ENCODE peak calls at places on chromosomes 5 and 9, in eight cellular contexts. One of them, this sample, is unnamed.

GRCh38 chr5:53091304-53091703 is 18.3 kb downstream of the MOCS2 start:
- DNase-seq in GM06990: no peak
- DNase-seq in HCEC 1CT: peak; percentile 62
- DNase-seq in AML-193: no peak
- DNase-seq in NCI-H774: no peak
- DNase-seq in body of pancreas: no peak
- DNase-seq in foreskin keratinocyte: no peak
- DNase-seq in type B pancreatic cell: no peak
- DNase-seq in this sample: no peak

GRCh38 chr5:40442346-40442745 is 237.4 kb upstream of the PTGER4 start:
- DNase-seq in GM06990: no peak
- DNase-seq in HCEC 1CT: peak; percentile 15
- DNase-seq in AML-193: peak; percentile 67
- DNase-seq in NCI-H774: no peak
- DNase-seq in body of pancreas: no peak
- DNase-seq in foreskin keratinocyte: no peak
- DNase-seq in type B pancreatic cell: no peak
- DNase-seq in this sample: no peak

GRCh38 chr9:106885451-106885850 is 22.5 kb downstream of the ZNF462 start:
- DNase-seq in GM06990: no peak
- DNase-seq in HCEC 1CT: peak; percentile 96
- DNase-seq in AML-193: no peak
- DNase-seq in NCI-H774: no peak
- DNase-seq in body of pancreas: no peak
- DNase-seq in foreskin keratinocyte: peak; percentile 80
- DNase-seq in type B pancreatic cell: no peak
- DNase-seq in this sample: no peak

GRCh38 chr5:122702524-122702875 is 72.4 kb upstream of the SNX2 start:
- DNase-seq in GM06990: peak; percentile 32
- DNase-seq in HCEC 1CT: no peak
- DNase-seq in AML-193: no peak
- DNase-seq in NCI-H774: no peak
- DNase-seq in body of pancreas: no peak
- DNase-seq in foreskin keratinocyte: no peak
- DNase-seq in type B pancreatic cell: no peak
- DNase-seq in this sample: no peak

GRCh38 chr5:55994502-55994997 is at the start of gene IL6ST:
- DNase-seq in GM06990: no peak
- DNase-seq in HCEC 1CT: peak; percentile 75
- DNase-seq in AML-193: no peak
- DNase-seq in NCI-H774: no peak
- DNase-seq in body of pancreas: peak; percentile 76
- DNase-seq in foreskin keratinocyte: peak; percentile 66
- DNase-seq in type B pancreatic cell: no peak
- DNase-seq in this sample: no peak

GRCh38 chr9:128405077-128405779 is 15.4 kb upstream of the CERCAM start:
- DNase-seq in GM06990: no peak
- DNase-seq in HCEC 1CT: no peak
- DNase-seq in AML-193: no peak
- DNase-seq in NCI-H774: no peak
- DNase-seq in body of pancreas: no peak
- DNase-seq in foreskin keratinocyte: no peak
- DNase-seq in type B pancreatic cell: peak; percentile 62
- DNase-seq in this sample: no peak

GRCh38 chr5:73815631-73816030 is 189.6 kb downstream of the ARHGEF28 start:
- DNase-seq in GM06990: no peak
- DNase-seq in HCEC 1CT: peak; percentile 73
- DNase-seq in AML-193: no peak
- DNase-seq in NCI-H774: no peak
- DNase-seq in body of pancreas: no peak
- DNase-seq in foreskin keratinocyte: peak; percentile 72
- DNase-seq in type B pancreatic cell: no peak
- DNase-seq in this sample: no peak

GRCh38 chr5:160233847-160234246 is 4.5 kb downstream of the FABP6 start:
- DNase-seq in GM06990: no peak
- DNase-seq in HCEC 1CT: no peak
- DNase-seq in AML-193: no peak
- DNase-seq in NCI-H774: no peak
- DNase-seq in body of pancreas: no peak
- DNase-seq in foreskin keratinocyte: no peak
- DNase-seq in type B pancreatic cell: no peak
- DNase-seq in this sample: no peak

GRCh38 chr9:21402387-21403247 is 6.3 kb upstream of the IFNA8 start:
- DNase-seq in GM06990: peak; percentile 13
- DNase-seq in HCEC 1CT: no peak
- DNase-seq in AML-193: no peak
- DNase-seq in NCI-H774: no peak
- DNase-seq in body of pancreas: no peak
- DNase-seq in foreskin keratinocyte: no peak
- DNase-seq in type B pancreatic cell: no peak
- DNase-seq in this sample: no peak

GRCh38 chr9:85536076-85536475 is 205.7 kb downstream of the AGTPBP1 start:
- DNase-seq in GM06990: no peak
- DNase-seq in HCEC 1CT: peak; percentile 53
- DNase-seq in AML-193: no peak
- DNase-seq in NCI-H774: no peak
- DNase-seq in body of pancreas: no peak
- DNase-seq in foreskin keratinocyte: peak; percentile 38
- DNase-seq in type B pancreatic cell: no peak
- DNase-seq in this sample: no peak

GRCh38 chr9:77016111-77016525 is 3.3 kb upstream of the FOXB2 start:
- DNase-seq in GM06990: no peak
- DNase-seq in HCEC 1CT: no peak
- DNase-seq in AML-193: no peak
- DNase-seq in NCI-H774: no peak
- DNase-seq in body of pancreas: no peak
- DNase-seq in foreskin keratinocyte: no peak
- DNase-seq in type B pancreatic cell: no peak
- DNase-seq in this sample: no peak

GRCh38 chr5:97078958-97079357 is 63.5 kb downstream of the LIX1 start:
- DNase-seq in GM06990: no peak
- DNase-seq in HCEC 1CT: peak; percentile 5
- DNase-seq in AML-193: peak; percentile 44
- DNase-seq in NCI-H774: no peak
- DNase-seq in body of pancreas: no peak
- DNase-seq in foreskin keratinocyte: no peak
- DNase-seq in type B pancreatic cell: no peak
- DNase-seq in this sample: no peak

GRCh38 chr5:83590966-83591365 is 119.4 kb downstream of the VCAN start:
- DNase-seq in GM06990: no peak
- DNase-seq in HCEC 1CT: no peak
- DNase-seq in AML-193: no peak
- DNase-seq in NCI-H774: peak; percentile 39
- DNase-seq in body of pancreas: no peak
- DNase-seq in foreskin keratinocyte: no peak
- DNase-seq in type B pancreatic cell: no peak
- DNase-seq in this sample: no peak

This sample was measured in NCI-H510A.